ENCODE peak calls at places on chromosomes 3 and 15, in five cellular contexts. F, G, E, J and X are unnamed samples.

GRCh38 chr15:59941612-59942011 is 62.5 kb upstream of the FOXB1 start:
- DNase-seq in F (no peak), G (no peak), E (no peak), J (peak), X (no peak)

GRCh38 chr3:54120657-54121403 is 1.5 kb upstream of the CACNA2D3 start:
- DNase-seq in F (peak), G (no peak), E (peak), J (no peak), X (no peak)

GRCh38 chr15:88072598-88073385 is 183.7 kb downstream of the NTRK3 start:
- DNase-seq in F (peak), G (no peak), E (no peak), J (no peak), X (no peak)

GRCh38 chr15:39404767-39405173 is 176.1 kb upstream of the THBS1 start:
- DNase-seq in F (no peak), G (peak), E (no peak), J (peak), X (peak)

GRCh38 chr3:178966299-178967183 is 105.1 kb downstream of the ZMAT3 start:
- DNase-seq in F (peak), G (no peak), E (peak), J (peak), X (no peak)

GRCh38 chr3:49222002-49222401 is 50.6 kb downstream of the KLHDC8B start:
- DNase-seq in F (no peak), G (no peak), E (no peak), J (peak), X (peak)

GRCh38 chr3:50472958-50473357 is 30.5 kb downstream of the CACNA2D2 start:
- DNase-seq in F (no peak), G (no peak), E (no peak), J (no peak), X (no peak)

GRCh38 chr3:86814918-86815655 is 175.9 kb downstream of the VGLL3 start:
- DNase-seq in F (peak), G (peak), E (no peak), J (peak), X (no peak)

GRCh38 chr15:73617310-73617709 is 15.9 kb downstream of the NPTN start:
- DNase-seq in F (peak), G (no peak), E (no peak), J (no peak), X (no peak)

GRCh38 chr15:84782346-84782745 is 34.0 kb downstream of the ZNF592 start:
- DNase-seq in F (no peak), G (no peak), E (no peak), J (no peak), X (no peak)

GRCh38 chr15:84783493-84784251 is 33.5 kb upstream of the ALPK3 start:
- DNase-seq in F (peak), G (no peak), E (no peak), J (no peak), X (no peak)

GRCh38 chr15:84785053-84785452 is 32.1 kb upstream of the ALPK3 start:
- DNase-seq in F (no peak), G (no peak), E (no peak), J (no peak), X (no peak)

GRCh38 chr15:84781505-84781904 is 33.1 kb downstream of the ZNF592 start:
- DNase-seq in F (no peak), G (no peak), E (no peak), J (no peak), X (no peak)

GRCh38 chr15:84784262-84784661 is 32.9 kb upstream of the ALPK3 start:
- DNase-seq in F (no peak), G (no peak), E (no peak), J (no peak), X (no peak)
- H3K27ac ChIP-seq in F (no peak), G (no peak), E (no peak), J (no peak), X (no peak)

GRCh38 chr3:128464188-128464587 is 2.5 kb downstream of the DNAJB8 start:
- DNase-seq in F (peak), G (no peak), E (no peak), J (no peak), X (no peak)

GRCh38 chr3:128463354-128463753 is 3.3 kb downstream of the DNAJB8 start:
- DNase-seq in F (no peak), G (no peak), E (no peak), J (no peak), X (no peak)

GRCh38 chr3:128461731-128462130 is 5.0 kb downstream of the DNAJB8 start:
- DNase-seq in F (no peak), G (no peak), E (no peak), J (no peak), X (no peak)

GRCh38 chr3:128463771-128464170 is 2.9 kb downstream of the DNAJB8 start:
- DNase-seq in F (no peak), G (no peak), E (no peak), J (no peak), X (no peak)

GRCh38 chr3:128462341-128462910 is 4.3 kb downstream of the DNAJB8 start:
- DNase-seq in F (no peak), G (no peak), E (no peak), J (no peak), X (no peak)
- H3K27ac ChIP-seq in F (no peak), G (no peak), E (no peak), J (no peak), X (no peak)

GRCh38 chr15:67194171-67195114 is 60.0 kb downstream of the AAGAB start:
- DNase-seq in F (no peak), G (no peak), E (no peak), J (no peak), X (no peak)
- H3K27ac ChIP-seq in F (no peak), G (no peak), E (no peak), J (no peak), X (no peak)

GRCh38 chr3:52248165-52248541 is 2.6 kb downstream of the PPM1M start:
- DNase-seq in F (no peak), G (no peak), E (no peak), J (no peak), X (no peak)

GRCh38 chr3:52246728-52247454 is 1.3 kb downstream of the PPM1M start:
- DNase-seq in F (no peak), G (no peak), E (no peak), J (no peak), X (no peak)

GRCh38 chr3:52248816-52249547 is 3.4 kb downstream of the PPM1M start:
- DNase-seq in F (no peak), G (no peak), E (no peak), J (no peak), X (no peak)

GRCh38 chr3:52246264-52246620 is 683 bp downstream of the PPM1M start:
- DNase-seq in F (no peak), G (no peak), E (no peak), J (no peak), X (no peak)

GRCh38 chr3:52247455-52248164 is 2.1 kb downstream of the PPM1M start:
- DNase-seq in F (no peak), G (no peak), E (no peak), J (no peak), X (no peak)
- H3K27ac ChIP-seq in F (no peak), G (no peak), E (no peak), J (no peak), X (no peak)

GRCh38 chr15:85597155-85597815 is 197.4 kb downstream of the KLHL25 start:
- DNase-seq in F (no peak), G (no peak), E (no peak), J (no peak), X (no peak)

GRCh38 chr15:85600001-85600400 is 194.7 kb downstream of the KLHL25 start:
- DNase-seq in F (no peak), G (no peak), E (no peak), J (no peak), X (no peak)

GRCh38 chr15:85598718-85599398 is 195.9 kb downstream of the KLHL25 start:
- DNase-seq in F (no peak), G (no peak), E (no peak), J (no peak), X (no peak)

GRCh38 chr15:85595804-85596536 is 198.8 kb downstream of the KLHL25 start:
- DNase-seq in F (no peak), G (no peak), E (no peak), J (peak), X (no peak)

GRCh38 chr15:85598203-85598602 is 196.5 kb downstream of the KLHL25 start:
- DNase-seq in F (no peak), G (no peak), E (no peak), J (no peak), X (no peak)
- H3K27ac ChIP-seq in F (no peak), G (no peak), E (peak), J (no peak), X (no peak)

GRCh38 chr3:94887056-94887455 is 824.2 kb downstream of the NSUN3 start:
- DNase-seq in F (no peak), G (no peak), E (no peak), J (no peak), X (no peak)
- H3K27ac ChIP-seq in F (no peak), G (no peak), E (no peak), J (no peak), X (no peak)

GRCh38 chr15:49989498-49989897 is 129.5 kb downstream of the ATP8B4 start:
- DNase-seq in F (no peak), G (no peak), E (no peak), J (no peak), X (no peak)
- H3K27ac ChIP-seq in F (no peak), G (no peak), E (no peak), J (no peak), X (no peak)

GRCh38 chr15:93837450-93837849 is 393.9 kb upstream of the MCTP2 start:
- DNase-seq in F (peak), G (no peak), E (no peak), J (no peak), X (peak)
- H3K27ac ChIP-seq in F (peak), G (no peak), E (no peak), J (no peak), X (peak)

DNA sequence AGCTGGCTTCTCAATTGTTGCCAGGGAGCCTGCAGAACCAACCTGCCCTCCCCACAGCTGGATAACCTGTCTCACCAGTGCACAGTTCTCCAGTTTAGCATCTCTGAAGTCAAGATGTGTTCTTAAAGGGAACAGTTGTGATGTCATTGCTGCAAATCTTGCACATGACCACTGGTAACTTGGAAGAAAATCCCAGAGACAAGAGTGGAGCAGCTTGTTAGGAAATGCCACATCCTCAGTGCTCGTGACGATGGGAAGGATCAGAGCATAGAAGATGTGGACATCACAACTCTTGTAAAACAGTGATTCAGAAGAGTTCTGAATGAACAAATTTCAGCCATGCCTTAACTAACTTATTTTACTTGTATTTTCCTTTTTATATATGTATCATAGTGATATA is 36.1 kb upstream of the LIMD1 start:
- DNase-seq in F (no peak), G (no peak), E (no peak), J (no peak), X (no peak)
- H3K27ac ChIP-seq in F (no peak), G (no peak), E (no peak), J (no peak), X (no peak)

GRCh38 chr3:194588741-194589140 is 44.5 kb downstream of the TMEM44 start:
- DNase-seq in F (no peak), G (no peak), E (no peak), J (no peak), X (no peak)
- H3K27ac ChIP-seq in F (no peak), G (peak), E (no peak), J (no peak), X (no peak)